ENCODE peak calls at places on chromosomes 3 and 15, in seven cellular contexts. One of them, this sample, is unnamed.
A peak's percentile ranks its signal among the peaks of the same experiment; 100 is the strongest.

GRCh38 chr3:16739416-16740091 is 134.3 kb upstream of the DAZL start:
- DNase-seq in astrocyte of the cerebellum: no peak
- DNase-seq in astrocyte of the spinal cord: peak; percentile 85
- DNase-seq in SJSA1: no peak
- DNase-seq in AG10803: peak; percentile 57
- DNase-seq in hepatocyte: no peak
- DNase-seq in fibroblast of mammary gland: peak; percentile 85
- DNase-seq in this sample: no peak

GRCh38 chr3:5213574-5213966 is 26.1 kb downstream of the EDEM1 start:
- DNase-seq in astrocyte of the cerebellum: no peak
- DNase-seq in astrocyte of the spinal cord: no peak
- DNase-seq in SJSA1: no peak
- DNase-seq in AG10803: no peak
- DNase-seq in hepatocyte: no peak
- DNase-seq in fibroblast of mammary gland: no peak
- DNase-seq in this sample: no peak

GRCh38 chr3:124679048-124679638 is 51.1 kb upstream of the UMPS start:
- DNase-seq in astrocyte of the cerebellum: no peak
- DNase-seq in astrocyte of the spinal cord: no peak
- DNase-seq in SJSA1: no peak
- DNase-seq in AG10803: no peak
- DNase-seq in hepatocyte: no peak
- DNase-seq in fibroblast of mammary gland: no peak
- DNase-seq in this sample: no peak

GRCh38 chr3:122151480-122151879 is 32.0 kb upstream of the CASR start:
- DNase-seq in astrocyte of the cerebellum: no peak
- DNase-seq in astrocyte of the spinal cord: no peak
- DNase-seq in SJSA1: no peak
- DNase-seq in AG10803: no peak
- DNase-seq in hepatocyte: no peak
- DNase-seq in fibroblast of mammary gland: no peak
- DNase-seq in this sample: no peak

GRCh38 chr15:79035111-79035601 is 55.4 kb downstream of the RASGRF1 start:
- DNase-seq in astrocyte of the cerebellum: no peak
- DNase-seq in astrocyte of the spinal cord: no peak
- DNase-seq in SJSA1: no peak
- DNase-seq in AG10803: no peak
- DNase-seq in hepatocyte: no peak
- DNase-seq in fibroblast of mammary gland: no peak
- DNase-seq in this sample: no peak

GRCh38 chr3:14473411-14473891 is 66.7 kb downstream of the GRIP2 start:
- DNase-seq in astrocyte of the cerebellum: no peak
- DNase-seq in astrocyte of the spinal cord: no peak
- DNase-seq in SJSA1: no peak
- DNase-seq in AG10803: no peak
- DNase-seq in hepatocyte: no peak
- DNase-seq in fibroblast of mammary gland: no peak
- DNase-seq in this sample: no peak

GRCh38 chr3:109643590-109643989 is 306.2 kb upstream of the DPPA4 start:
- DNase-seq in astrocyte of the cerebellum: peak; percentile 32
- DNase-seq in astrocyte of the spinal cord: peak; percentile 68
- DNase-seq in SJSA1: no peak
- DNase-seq in AG10803: peak; percentile 25
- DNase-seq in hepatocyte: no peak
- DNase-seq in fibroblast of mammary gland: peak; percentile 75
- DNase-seq in this sample: peak; percentile 2

GRCh38 chr15:22871481-22872076 is 33.1 kb downstream of the NIPA2 start:
- DNase-seq in astrocyte of the cerebellum: no peak
- DNase-seq in astrocyte of the spinal cord: no peak
- DNase-seq in SJSA1: no peak
- DNase-seq in AG10803: no peak
- DNase-seq in hepatocyte: no peak
- DNase-seq in fibroblast of mammary gland: no peak
- DNase-seq in this sample: peak; percentile 32

GRCh38 chr15:78059110-78059839 is 18.2 kb downstream of the TBC1D2B start:
- DNase-seq in astrocyte of the cerebellum: no peak
- DNase-seq in astrocyte of the spinal cord: no peak
- DNase-seq in SJSA1: no peak
- DNase-seq in AG10803: no peak
- DNase-seq in hepatocyte: no peak
- DNase-seq in fibroblast of mammary gland: peak; percentile 70
- DNase-seq in this sample: no peak

GRCh38 chr15:81419304-81419943 is 45.4 kb upstream of the TMC3 start:
- DNase-seq in astrocyte of the cerebellum: peak; percentile 53
- DNase-seq in astrocyte of the spinal cord: peak; percentile 86
- DNase-seq in SJSA1: no peak
- DNase-seq in AG10803: no peak
- DNase-seq in hepatocyte: no peak
- DNase-seq in fibroblast of mammary gland: peak; percentile 44
- DNase-seq in this sample: no peak

GRCh38 chr3:141960731-141961130 is 84.3 kb downstream of the ATP1B3 start:
- DNase-seq in astrocyte of the cerebellum: no peak
- DNase-seq in astrocyte of the spinal cord: peak; percentile 24
- DNase-seq in SJSA1: peak; percentile 93
- DNase-seq in AG10803: peak; percentile 73
- DNase-seq in hepatocyte: no peak
- DNase-seq in fibroblast of mammary gland: peak; percentile 77
- DNase-seq in this sample: no peak

GRCh38 chr15:49758456-49758855 is 137.6 kb downstream of the DTWD1 start:
- DNase-seq in astrocyte of the cerebellum: no peak
- DNase-seq in astrocyte of the spinal cord: no peak
- DNase-seq in SJSA1: no peak
- DNase-seq in AG10803: no peak
- DNase-seq in hepatocyte: no peak
- DNase-seq in fibroblast of mammary gland: no peak
- DNase-seq in this sample: no peak

GRCh38 chr15:74434260-74434915 is 630 bp upstream of the SEMA7A start:
- DNase-seq in astrocyte of the cerebellum: no peak
- DNase-seq in astrocyte of the spinal cord: peak; percentile 26
- DNase-seq in SJSA1: no peak
- DNase-seq in AG10803: peak; percentile 28
- DNase-seq in hepatocyte: no peak
- DNase-seq in fibroblast of mammary gland: no peak
- DNase-seq in this sample: no peak

GRCh38 chr3:194587438-194587931 is 45.7 kb downstream of the TMEM44 start:
- DNase-seq in astrocyte of the cerebellum: no peak
- DNase-seq in astrocyte of the spinal cord: peak; percentile 87
- DNase-seq in SJSA1: no peak
- DNase-seq in AG10803: peak; percentile 24
- DNase-seq in hepatocyte: no peak
- DNase-seq in fibroblast of mammary gland: peak; percentile 86
- DNase-seq in this sample: no peak

GRCh38 chr15:34725565-34725964 is 29.2 kb downstream of the GJD2 start:
- DNase-seq in astrocyte of the cerebellum: no peak
- DNase-seq in astrocyte of the spinal cord: no peak
- DNase-seq in SJSA1: no peak
- DNase-seq in AG10803: peak; percentile 91
- DNase-seq in hepatocyte: no peak
- DNase-seq in fibroblast of mammary gland: no peak
- DNase-seq in this sample: no peak

GRCh38 chr15:90160781-90161727 is 40.1 kb upstream of the SEMA4B start:
- DNase-seq in astrocyte of the cerebellum: no peak
- DNase-seq in astrocyte of the spinal cord: no peak
- DNase-seq in SJSA1: no peak
- DNase-seq in AG10803: no peak
- DNase-seq in hepatocyte: peak; percentile 49
- DNase-seq in fibroblast of mammary gland: no peak
- DNase-seq in this sample: peak; percentile 92

GRCh38 chr3:57727096-57727495 is 29.0 kb upstream of the SLMAP start:
- DNase-seq in astrocyte of the cerebellum: no peak
- DNase-seq in astrocyte of the spinal cord: no peak
- DNase-seq in SJSA1: no peak
- DNase-seq in AG10803: no peak
- DNase-seq in hepatocyte: no peak
- DNase-seq in fibroblast of mammary gland: peak; percentile 16
- DNase-seq in this sample: no peak

GRCh38 chr3:179955798-179956197 is 80.9 kb downstream of the PEX5L start:
- DNase-seq in astrocyte of the cerebellum: no peak
- DNase-seq in astrocyte of the spinal cord: no peak
- DNase-seq in SJSA1: no peak
- DNase-seq in AG10803: no peak
- DNase-seq in hepatocyte: no peak
- DNase-seq in fibroblast of mammary gland: no peak
- DNase-seq in this sample: no peak

GRCh38 chr15:25416693-25417092 is 22.1 kb downstream of the UBE3A start:
- DNase-seq in astrocyte of the cerebellum: no peak
- DNase-seq in astrocyte of the spinal cord: no peak
- DNase-seq in SJSA1: no peak
- DNase-seq in AG10803: no peak
- DNase-seq in hepatocyte: no peak
- DNase-seq in fibroblast of mammary gland: no peak
- DNase-seq in this sample: no peak

GRCh38 chr15:65916664-65917406 is 47.5 kb downstream of the RAB11A start:
- DNase-seq in astrocyte of the cerebellum: peak; percentile 36
- DNase-seq in astrocyte of the spinal cord: peak; percentile 65
- DNase-seq in SJSA1: peak; percentile 79
- DNase-seq in AG10803: peak; percentile 64
- DNase-seq in hepatocyte: peak; percentile 79
- DNase-seq in fibroblast of mammary gland: peak; percentile 73
- DNase-seq in this sample: no peak

GRCh38 chr3:120568624-120569023 is 27.5 kb upstream of the NDUFB4 start:
- DNase-seq in astrocyte of the cerebellum: no peak
- DNase-seq in astrocyte of the spinal cord: no peak
- DNase-seq in SJSA1: no peak
- DNase-seq in AG10803: peak; percentile 27
- DNase-seq in hepatocyte: no peak
- DNase-seq in fibroblast of mammary gland: no peak
- DNase-seq in this sample: no peak

GRCh38 chr3:151944356-151944755 is 70.9 kb downstream of the SUCNR1 start:
- DNase-seq in astrocyte of the cerebellum: no peak
- DNase-seq in astrocyte of the spinal cord: no peak
- DNase-seq in SJSA1: no peak
- DNase-seq in AG10803: no peak
- DNase-seq in hepatocyte: no peak
- DNase-seq in fibroblast of mammary gland: no peak
- DNase-seq in this sample: no peak

GRCh38 chr15:69869291-69869690 is 228.4 kb downstream of the TLE3 start:
- DNase-seq in astrocyte of the cerebellum: no peak
- DNase-seq in astrocyte of the spinal cord: no peak
- DNase-seq in SJSA1: no peak
- DNase-seq in AG10803: no peak
- DNase-seq in hepatocyte: no peak
- DNase-seq in fibroblast of mammary gland: no peak
- DNase-seq in this sample: peak; percentile 56

GRCh38 chr3:172844428-172844827 is 93.9 kb downstream of the ECT2 start:
- DNase-seq in astrocyte of the cerebellum: no peak
- DNase-seq in astrocyte of the spinal cord: no peak
- DNase-seq in SJSA1: no peak
- DNase-seq in AG10803: no peak
- DNase-seq in hepatocyte: no peak
- DNase-seq in fibroblast of mammary gland: no peak
- DNase-seq in this sample: no peak

GRCh38 chr15:91252756-91253155 is 152.7 kb downstream of the SV2B start:
- DNase-seq in astrocyte of the cerebellum: no peak
- DNase-seq in astrocyte of the spinal cord: no peak
- DNase-seq in SJSA1: no peak
- DNase-seq in AG10803: no peak
- DNase-seq in hepatocyte: no peak
- DNase-seq in fibroblast of mammary gland: no peak
- DNase-seq in this sample: no peak

GRCh38 chr3:40317061-40317676 is 7.7 kb downstream of the EIF1B start:
- DNase-seq in astrocyte of the cerebellum: peak; percentile 55
- DNase-seq in astrocyte of the spinal cord: peak; percentile 66
- DNase-seq in SJSA1: no peak
- DNase-seq in AG10803: peak; percentile 65
- DNase-seq in hepatocyte: peak; percentile 84
- DNase-seq in fibroblast of mammary gland: peak; percentile 77
- DNase-seq in this sample: peak; percentile 58

GRCh38 chr15:76065793-76066192 is 6.0 kb downstream of the TMEM266 start:
- DNase-seq in astrocyte of the cerebellum: no peak
- DNase-seq in astrocyte of the spinal cord: no peak
- DNase-seq in SJSA1: no peak
- DNase-seq in AG10803: no peak
- DNase-seq in hepatocyte: no peak
- DNase-seq in fibroblast of mammary gland: no peak
- DNase-seq in this sample: no peak

DNA sequence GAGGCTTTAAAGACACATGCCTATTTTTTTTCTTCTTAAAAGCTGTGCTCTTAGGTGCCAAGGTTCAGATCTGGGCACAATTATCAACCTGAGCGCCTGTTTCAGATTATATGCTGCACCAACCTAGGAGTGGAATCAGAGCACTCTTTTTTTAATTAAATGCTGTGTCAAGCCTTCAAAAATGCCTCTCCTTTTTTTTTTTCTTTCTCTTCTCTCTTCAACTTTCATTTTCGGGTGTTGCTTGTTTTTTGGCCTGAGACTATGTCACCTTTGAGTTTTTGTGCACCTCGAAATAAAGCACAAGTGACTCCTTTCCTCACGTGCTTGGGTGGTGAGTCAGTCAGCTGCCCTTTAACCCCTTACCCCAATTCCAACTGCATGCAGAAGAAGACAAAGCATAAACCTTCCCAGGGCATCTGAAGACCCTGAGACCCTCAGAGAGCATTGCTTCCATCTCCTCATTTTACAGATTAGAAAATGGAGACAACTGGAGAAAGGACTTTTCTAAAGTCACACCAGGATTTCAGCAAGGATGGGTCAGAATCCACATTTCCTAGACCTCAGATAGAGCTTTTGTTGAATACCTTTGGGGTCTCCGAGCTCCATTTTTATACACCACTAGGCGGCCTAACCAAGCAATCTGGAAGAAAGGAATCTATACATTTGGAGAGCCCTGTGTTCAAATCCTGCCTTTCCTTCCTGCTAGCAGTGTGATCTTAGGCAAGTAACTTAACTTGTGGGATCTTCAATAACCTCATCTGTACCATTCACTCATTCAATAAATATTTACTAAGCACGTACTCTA is 631 bp upstream of the PRICKLE2 start:
- DNase-seq in astrocyte of the cerebellum: no peak
- DNase-seq in astrocyte of the spinal cord: no peak
- DNase-seq in SJSA1: no peak
- DNase-seq in AG10803: no peak
- DNase-seq in hepatocyte: no peak
- DNase-seq in fibroblast of mammary gland: peak; percentile 51
- DNase-seq in this sample: no peak
- H3K4me3 ChIP-seq in astrocyte of the cerebellum: peak overlapping the region; percentile 46
- H3K4me3 ChIP-seq in astrocyte of the spinal cord: peak overlapping the region; percentile 35
- H3K4me3 ChIP-seq in SJSA1: peak overlapping the region; percentile 42
- H3K4me3 ChIP-seq in AG10803: peak overlapping the region; percentile 69
- H3K4me3 ChIP-seq in hepatocyte: no peak overlapping the region
- H3K4me3 ChIP-seq in fibroblast of mammary gland: peak overlapping the region; percentile 25
- H3K4me3 ChIP-seq in this sample: no peak overlapping the region

GRCh38 chr3:45462522-45463262 is 74.3 kb downstream of the LARS2 start:
- DNase-seq in astrocyte of the cerebellum: no peak
- DNase-seq in astrocyte of the spinal cord: peak; percentile 38
- DNase-seq in SJSA1: no peak
- DNase-seq in AG10803: no peak
- DNase-seq in hepatocyte: no peak
- DNase-seq in fibroblast of mammary gland: no peak
- DNase-seq in this sample: no peak
- H3K4me3 ChIP-seq in astrocyte of the cerebellum: no peak overlapping the region
- H3K4me3 ChIP-seq in astrocyte of the spinal cord: no peak overlapping the region
- H3K4me3 ChIP-seq in SJSA1: no peak overlapping the region
- H3K4me3 ChIP-seq in AG10803: no peak overlapping the region
- H3K4me3 ChIP-seq in hepatocyte: no peak overlapping the region
- H3K4me3 ChIP-seq in fibroblast of mammary gland: no peak overlapping the region
- H3K4me3 ChIP-seq in this sample: no peak overlapping the region

GRCh38 chr3:66280304-66280703 is 59.5 kb downstream of the SLC25A26 start:
- DNase-seq in astrocyte of the cerebellum: no peak
- DNase-seq in astrocyte of the spinal cord: peak; percentile 53
- DNase-seq in SJSA1: no peak
- DNase-seq in AG10803: no peak
- DNase-seq in hepatocyte: no peak
- DNase-seq in fibroblast of mammary gland: no peak
- DNase-seq in this sample: no peak
- H3K4me3 ChIP-seq in astrocyte of the cerebellum: no peak overlapping the region
- H3K4me3 ChIP-seq in astrocyte of the spinal cord: no peak overlapping the region
- H3K4me3 ChIP-seq in SJSA1: no peak overlapping the region
- H3K4me3 ChIP-seq in AG10803: no peak overlapping the region
- H3K4me3 ChIP-seq in hepatocyte: no peak overlapping the region
- H3K4me3 ChIP-seq in fibroblast of mammary gland: no peak overlapping the region
- H3K4me3 ChIP-seq in this sample: no peak overlapping the region

GRCh38 chr3:188214442-188214841 is 60.5 kb downstream of the LPP start:
- DNase-seq in astrocyte of the cerebellum: no peak
- DNase-seq in astrocyte of the spinal cord: no peak
- DNase-seq in SJSA1: no peak
- DNase-seq in AG10803: no peak
- DNase-seq in hepatocyte: no peak
- DNase-seq in fibroblast of mammary gland: no peak
- DNase-seq in this sample: peak; percentile 18
- H3K4me3 ChIP-seq in astrocyte of the cerebellum: no peak overlapping the region
- H3K4me3 ChIP-seq in astrocyte of the spinal cord: no peak overlapping the region
- H3K4me3 ChIP-seq in SJSA1: no peak overlapping the region
- H3K4me3 ChIP-seq in AG10803: no peak overlapping the region
- H3K4me3 ChIP-seq in hepatocyte: no peak overlapping the region
- H3K4me3 ChIP-seq in fibroblast of mammary gland: no peak overlapping the region
- H3K4me3 ChIP-seq in this sample: no peak overlapping the region